ENCODE peak calls at places on chromosomes 3 and 15, in nine cellular contexts. One of them, this sample, is unnamed.
A peak's percentile ranks its signal among the peaks of the same experiment; 100 is the strongest.

GRCh38 chr3:95151590-95151989 is 1088.7 kb downstream of the NSUN3 start:
- DNase-seq in dorsolateral prefrontal cortex: no peak
- DNase-seq in endothelial cell of umbilical vein: no peak
- DNase-seq in GM12865: no peak
- DNase-seq in AG10803: no peak
- DNase-seq in fibroblast of pulmonary artery: no peak
- DNase-seq in DND-41: no peak
- DNase-seq in astrocyte of the spinal cord: no peak
- DNase-seq in SJCRH30: no peak
- DNase-seq in this sample: no peak

GRCh38 chr3:53254810-53255359 is 937 bp downstream of the TKT start:
- DNase-seq in SJCRH30: peak; percentile 65
- DNase-seq in astrocyte of the spinal cord: peak; percentile 44
- DNase-seq in GM12865: peak; percentile 81
- DNase-seq in fibroblast of pulmonary artery: peak; percentile 60
- DNase-seq in dorsolateral prefrontal cortex: peak; percentile 49
- DNase-seq in DND-41: peak; percentile 78
- DNase-seq in endothelial cell of umbilical vein: peak; percentile 48
- DNase-seq in AG10803: peak; percentile 42
- DNase-seq in this sample: peak; percentile 47

GRCh38 chr3:196193738-196194541 is 17.3 kb downstream of the ZDHHC19 start:
- DNase-seq in AG10803: no peak
- DNase-seq in astrocyte of the spinal cord: no peak
- DNase-seq in endothelial cell of umbilical vein: no peak
- DNase-seq in fibroblast of pulmonary artery: no peak
- DNase-seq in DND-41: no peak
- DNase-seq in dorsolateral prefrontal cortex: no peak
- DNase-seq in GM12865: no peak
- DNase-seq in SJCRH30: no peak
- DNase-seq in this sample: no peak

GRCh38 chr15:41810651-41811431 is 17.1 kb upstream of the JMJD7 start:
- DNase-seq in GM12865: no peak
- DNase-seq in SJCRH30: no peak
- DNase-seq in endothelial cell of umbilical vein: no peak
- DNase-seq in dorsolateral prefrontal cortex: no peak
- DNase-seq in DND-41: no peak
- DNase-seq in AG10803: no peak
- DNase-seq in astrocyte of the spinal cord: no peak
- DNase-seq in fibroblast of pulmonary artery: no peak
- DNase-seq in this sample: no peak

GRCh38 chr3:108513961-108514360 is 3.6 kb upstream of the MYH15 start:
- DNase-seq in endothelial cell of umbilical vein: no peak
- DNase-seq in dorsolateral prefrontal cortex: no peak
- DNase-seq in astrocyte of the spinal cord: peak; percentile 6
- DNase-seq in AG10803: peak; percentile 18
- DNase-seq in GM12865: no peak
- DNase-seq in SJCRH30: no peak
- DNase-seq in DND-41: no peak
- DNase-seq in fibroblast of pulmonary artery: peak; percentile 38
- DNase-seq in this sample: no peak

GRCh38 chr3:72155391-72156064 is 370.6 kb upstream of the PROK2 start:
- DNase-seq in AG10803: peak; percentile 100
- DNase-seq in fibroblast of pulmonary artery: peak; percentile 97
- DNase-seq in SJCRH30: no peak
- DNase-seq in dorsolateral prefrontal cortex: peak; percentile 45
- DNase-seq in GM12865: no peak
- DNase-seq in astrocyte of the spinal cord: peak; percentile 93
- DNase-seq in DND-41: no peak
- DNase-seq in endothelial cell of umbilical vein: peak; percentile 73
- DNase-seq in this sample: no peak

GRCh38 chr15:53193149-53193548 is 403.0 kb upstream of the ONECUT1 start:
- DNase-seq in fibroblast of pulmonary artery: peak; percentile 20
- DNase-seq in AG10803: no peak
- DNase-seq in GM12865: peak; percentile 16
- DNase-seq in SJCRH30: peak; percentile 4
- DNase-seq in DND-41: peak; percentile 15
- DNase-seq in astrocyte of the spinal cord: peak; percentile 9
- DNase-seq in dorsolateral prefrontal cortex: no peak
- DNase-seq in endothelial cell of umbilical vein: peak; percentile 3
- DNase-seq in this sample: peak; percentile 15

GRCh38 chr3:3798641-3799113 is 554 bp upstream of the LRRN1 start:
- DNase-seq in endothelial cell of umbilical vein: no peak
- DNase-seq in DND-41: no peak
- DNase-seq in SJCRH30: no peak
- DNase-seq in astrocyte of the spinal cord: no peak
- DNase-seq in GM12865: no peak
- DNase-seq in dorsolateral prefrontal cortex: no peak
- DNase-seq in fibroblast of pulmonary artery: no peak
- DNase-seq in AG10803: no peak
- DNase-seq in this sample: peak; percentile 60

GRCh38 chr3:88640581-88640980 is 466.8 kb upstream of the EPHA3 start:
- DNase-seq in dorsolateral prefrontal cortex: no peak
- DNase-seq in DND-41: no peak
- DNase-seq in endothelial cell of umbilical vein: no peak
- DNase-seq in astrocyte of the spinal cord: no peak
- DNase-seq in SJCRH30: no peak
- DNase-seq in GM12865: no peak
- DNase-seq in fibroblast of pulmonary artery: no peak
- DNase-seq in AG10803: no peak
- DNase-seq in this sample: no peak

GRCh38 chr15:38651328-38652038 is 86.9 kb upstream of the RASGRP1 start:
- DNase-seq in fibroblast of pulmonary artery: no peak
- DNase-seq in dorsolateral prefrontal cortex: no peak
- DNase-seq in DND-41: peak; percentile 78
- DNase-seq in astrocyte of the spinal cord: no peak
- DNase-seq in AG10803: no peak
- DNase-seq in SJCRH30: no peak
- DNase-seq in endothelial cell of umbilical vein: no peak
- DNase-seq in GM12865: peak; percentile 45
- DNase-seq in this sample: peak; percentile 97

DNA sequence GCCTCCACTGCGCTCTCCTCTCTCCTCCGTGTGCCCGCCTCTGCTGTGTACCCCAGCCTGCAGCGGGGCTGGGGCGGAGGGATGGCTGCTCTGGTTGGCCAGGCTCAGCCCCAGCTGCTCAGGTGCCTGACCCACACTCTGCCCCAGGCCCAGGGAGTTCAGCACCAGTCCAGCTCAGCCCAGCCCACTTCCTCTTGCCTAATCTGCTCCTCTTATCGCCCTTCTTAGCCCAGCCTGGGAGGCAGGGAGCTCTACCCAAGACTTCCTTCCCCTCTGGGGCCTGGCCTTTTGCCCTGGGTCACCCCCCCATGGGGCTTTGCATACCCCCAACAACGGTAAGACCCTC is 1.1 kb upstream of the PLCB2 start:
- DNase-seq in endothelial cell of umbilical vein: no peak
- DNase-seq in AG10803: no peak
- DNase-seq in SJCRH30: no peak
- DNase-seq in fibroblast of pulmonary artery: no peak
- DNase-seq in DND-41: no peak
- DNase-seq in GM12865: peak; percentile 53
- DNase-seq in dorsolateral prefrontal cortex: peak; percentile 28
- DNase-seq in astrocyte of the spinal cord: no peak
- DNase-seq in this sample: no peak
- H3K4me3 ChIP-seq in endothelial cell of umbilical vein: no peak overlapping the region
- H3K4me3 ChIP-seq in AG10803: no peak overlapping the region
- H3K4me3 ChIP-seq in SJCRH30: peak overlapping the region; percentile 39
- H3K4me3 ChIP-seq in fibroblast of pulmonary artery: no peak overlapping the region
- H3K4me3 ChIP-seq in DND-41: no peak overlapping the region
- H3K4me3 ChIP-seq in GM12865: peak overlapping the region; percentile 84
- H3K4me3 ChIP-seq in dorsolateral prefrontal cortex: no peak overlapping the region
- H3K4me3 ChIP-seq in astrocyte of the spinal cord: no peak overlapping the region
- H3K4me3 ChIP-seq in this sample: peak overlapping the region; percentile 68

DNA sequence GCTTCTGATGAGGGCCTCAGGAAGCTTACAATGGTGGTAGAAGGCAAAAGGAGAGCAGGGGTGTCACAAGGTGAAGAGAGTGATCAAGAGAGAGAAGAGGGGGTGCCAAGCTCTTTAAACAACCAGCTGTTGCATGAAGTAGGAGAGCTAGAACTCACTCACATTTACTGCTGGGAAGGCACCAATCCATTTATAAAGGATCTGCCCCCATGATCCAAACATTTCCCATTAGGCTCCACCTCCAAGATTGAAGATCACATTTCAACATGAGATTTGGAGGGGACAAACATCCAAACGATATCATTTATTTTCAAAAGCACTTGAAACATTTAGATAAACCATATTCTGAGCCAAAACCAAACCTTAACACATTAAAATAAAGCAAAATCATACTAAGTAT is 26.3 kb downstream of the ANKRD28 start:
- DNase-seq in astrocyte of the spinal cord: no peak
- DNase-seq in SJCRH30: no peak
- DNase-seq in fibroblast of pulmonary artery: no peak
- DNase-seq in AG10803: no peak
- DNase-seq in DND-41: no peak
- DNase-seq in GM12865: no peak
- DNase-seq in dorsolateral prefrontal cortex: no peak
- DNase-seq in endothelial cell of umbilical vein: no peak
- DNase-seq in this sample: no peak
- H3K4me3 ChIP-seq in astrocyte of the spinal cord: no peak overlapping the region
- H3K4me3 ChIP-seq in SJCRH30: no peak overlapping the region
- H3K4me3 ChIP-seq in fibroblast of pulmonary artery: no peak overlapping the region
- H3K4me3 ChIP-seq in AG10803: no peak overlapping the region
- H3K4me3 ChIP-seq in DND-41: no peak overlapping the region
- H3K4me3 ChIP-seq in GM12865: no peak overlapping the region
- H3K4me3 ChIP-seq in dorsolateral prefrontal cortex: no peak overlapping the region
- H3K4me3 ChIP-seq in endothelial cell of umbilical vein: no peak overlapping the region
- H3K4me3 ChIP-seq in this sample: no peak overlapping the region

DNA sequence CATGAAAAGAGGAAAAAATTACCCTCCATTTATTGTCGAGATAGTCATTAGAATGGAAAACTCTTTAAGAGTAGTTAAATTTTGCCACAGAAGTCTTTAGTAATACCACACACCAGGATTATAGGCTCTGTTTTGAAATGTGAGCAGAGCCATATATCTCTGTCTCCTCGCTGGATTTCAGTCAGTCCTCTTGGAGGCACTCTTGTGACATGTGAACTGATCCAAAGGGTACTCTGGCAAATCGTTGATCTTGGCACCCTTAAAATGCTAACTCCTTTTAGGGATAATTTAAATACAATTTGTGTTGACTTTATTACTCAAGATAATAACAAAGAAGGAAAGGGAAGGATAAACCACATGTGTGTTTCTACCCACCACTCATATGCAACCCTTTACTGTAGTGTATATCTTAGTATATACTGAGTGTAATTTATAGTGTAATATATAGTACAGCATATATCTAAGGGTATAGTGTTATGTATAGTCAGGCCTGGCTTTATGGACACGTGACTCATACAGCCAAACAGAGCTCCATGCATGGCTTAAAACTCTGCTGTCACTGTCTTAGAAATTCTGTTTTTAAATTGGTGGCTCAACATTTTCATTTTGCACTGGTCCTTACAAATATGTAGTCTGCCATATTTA is 12.3 kb upstream of the KPNA4 start:
- DNase-seq in DND-41: no peak
- DNase-seq in fibroblast of pulmonary artery: peak; percentile 34
- DNase-seq in dorsolateral prefrontal cortex: no peak
- DNase-seq in SJCRH30: no peak
- DNase-seq in GM12865: no peak
- DNase-seq in astrocyte of the spinal cord: no peak
- DNase-seq in endothelial cell of umbilical vein: peak; percentile 22
- DNase-seq in AG10803: no peak
- DNase-seq in this sample: no peak
- H3K4me3 ChIP-seq in DND-41: no peak overlapping the region
- H3K4me3 ChIP-seq in fibroblast of pulmonary artery: no peak overlapping the region
- H3K4me3 ChIP-seq in dorsolateral prefrontal cortex: no peak overlapping the region
- H3K4me3 ChIP-seq in SJCRH30: no peak overlapping the region
- H3K4me3 ChIP-seq in GM12865: no peak overlapping the region
- H3K4me3 ChIP-seq in astrocyte of the spinal cord: no peak overlapping the region
- H3K4me3 ChIP-seq in endothelial cell of umbilical vein: no peak overlapping the region
- H3K4me3 ChIP-seq in AG10803: no peak overlapping the region
- H3K4me3 ChIP-seq in this sample: no peak overlapping the region

GRCh38 chr3:62392893-62393292 is 19.5 kb upstream of the FEZF2 start:
- DNase-seq in astrocyte of the spinal cord: no peak
- DNase-seq in fibroblast of pulmonary artery: no peak
- DNase-seq in DND-41: no peak
- DNase-seq in SJCRH30: no peak
- DNase-seq in endothelial cell of umbilical vein: no peak
- DNase-seq in GM12865: no peak
- DNase-seq in AG10803: no peak
- DNase-seq in dorsolateral prefrontal cortex: no peak
- DNase-seq in this sample: no peak

DNA sequence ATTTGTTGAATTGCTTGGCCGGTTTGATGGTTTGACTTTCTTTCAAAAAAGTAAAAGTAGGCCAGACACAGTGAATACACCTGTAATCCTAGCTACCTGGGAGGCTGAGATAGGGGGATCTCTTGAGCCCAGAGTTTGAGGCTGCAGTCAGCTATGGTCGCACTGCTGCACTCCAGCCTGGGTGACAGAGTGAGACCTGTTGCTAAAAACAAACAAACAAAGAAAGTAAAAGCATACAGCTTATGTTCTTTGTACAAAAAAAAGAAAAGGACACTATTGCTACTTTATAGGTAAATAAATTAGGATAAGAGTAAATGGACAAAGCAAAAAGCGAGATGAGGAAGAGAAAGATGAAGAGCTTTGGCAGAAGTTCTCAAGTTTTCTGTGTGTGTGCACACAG is 13.9 kb upstream of the FEZF2 start:
- DNase-seq in DND-41: no peak
- DNase-seq in SJCRH30: no peak
- DNase-seq in astrocyte of the spinal cord: no peak
- DNase-seq in endothelial cell of umbilical vein: no peak
- DNase-seq in AG10803: no peak
- DNase-seq in dorsolateral prefrontal cortex: no peak
- DNase-seq in GM12865: no peak
- DNase-seq in fibroblast of pulmonary artery: no peak
- DNase-seq in this sample: no peak
- H3K4me3 ChIP-seq in DND-41: no peak overlapping the region
- H3K4me3 ChIP-seq in SJCRH30: no peak overlapping the region
- H3K4me3 ChIP-seq in astrocyte of the spinal cord: no peak overlapping the region
- H3K4me3 ChIP-seq in endothelial cell of umbilical vein: no peak overlapping the region
- H3K4me3 ChIP-seq in AG10803: no peak overlapping the region
- H3K4me3 ChIP-seq in dorsolateral prefrontal cortex: no peak overlapping the region
- H3K4me3 ChIP-seq in GM12865: no peak overlapping the region
- H3K4me3 ChIP-seq in fibroblast of pulmonary artery: no peak overlapping the region
- H3K4me3 ChIP-seq in this sample: no peak overlapping the region

DNA sequence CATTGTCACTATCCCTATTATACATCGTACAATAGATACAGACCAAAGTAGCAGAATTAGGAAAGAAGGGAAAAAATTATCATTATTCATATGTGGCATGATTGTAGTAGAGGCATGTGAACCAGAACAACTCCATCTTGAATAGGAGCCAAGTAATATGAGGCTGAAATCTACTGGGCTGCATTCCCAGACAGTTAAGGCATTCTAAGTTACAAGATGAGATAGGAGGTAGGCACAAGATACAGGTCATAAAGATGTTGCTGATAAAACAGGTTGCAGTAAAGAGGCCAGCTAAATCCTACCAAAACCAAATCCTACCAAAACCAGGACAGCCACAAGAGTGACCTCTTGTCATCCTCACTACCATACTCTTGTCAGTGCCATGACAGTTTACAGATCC is 1035.4 kb upstream of the SEMA6D start:
- DNase-seq in GM12865: no peak
- DNase-seq in SJCRH30: no peak
- DNase-seq in fibroblast of pulmonary artery: no peak
- DNase-seq in dorsolateral prefrontal cortex: no peak
- DNase-seq in DND-41: no peak
- DNase-seq in AG10803: no peak
- DNase-seq in endothelial cell of umbilical vein: no peak
- DNase-seq in astrocyte of the spinal cord: no peak
- DNase-seq in this sample: no peak
- H3K4me3 ChIP-seq in GM12865: no peak overlapping the region
- H3K4me3 ChIP-seq in SJCRH30: no peak overlapping the region
- H3K4me3 ChIP-seq in fibroblast of pulmonary artery: no peak overlapping the region
- H3K4me3 ChIP-seq in dorsolateral prefrontal cortex: no peak overlapping the region
- H3K4me3 ChIP-seq in DND-41: no peak overlapping the region
- H3K4me3 ChIP-seq in AG10803: no peak overlapping the region
- H3K4me3 ChIP-seq in endothelial cell of umbilical vein: no peak overlapping the region
- H3K4me3 ChIP-seq in astrocyte of the spinal cord: no peak overlapping the region
- H3K4me3 ChIP-seq in this sample: no peak overlapping the region

This sample was measured in Jurkat, Clone E6-1.